ENCODE peak calls at places on chromosomes 13 and 19, in ten cellular contexts. C, T, G, P, Z, L, Q, I, D and S are unnamed samples.

GRCh38 chr19:4238831-4239230 is 8.0 kb upstream of the YJU2 start:
- DNase-seq in P (no peak), Q (no peak), C (no peak), Z (no peak), I (no peak), T (no peak), G (no peak), L (no peak), D (no peak), S (no peak)

GRCh38 chr19:47461876-47462275 is 9.8 kb downstream of the SLC8A2 start:
- DNase-seq in G (no peak), T (no peak), I (no peak), Q (no peak), Z (no peak), P (no peak), D (no peak), C (no peak), L (no peak), S (no peak)

GRCh38 chr13:113275387-113275786 is 21.7 kb upstream of the LAMP1 start:
- DNase-seq in I (peak), P (peak), Z (peak), G (peak), T (peak), Q (peak), L (peak), C (peak), D (peak), S (no peak)

GRCh38 chr13:97279913-97280312 is 57.8 kb downstream of the MBNL2 start:
- DNase-seq in C (no peak), Z (peak), L (no peak), T (no peak), I (no peak), G (no peak), P (no peak), D (no peak), Q (no peak), S (no peak)

GRCh38 chr13:33721719-33722118 is 96.2 kb upstream of the RFC3 start:
- DNase-seq in D (no peak), T (no peak), I (no peak), C (no peak), G (no peak), L (no peak), Z (peak), P (no peak), Q (no peak), S (no peak)

GRCh38 chr19:46610851-46611770 is 10.0 kb downstream of the CALM3 start:
- DNase-seq in G (peak), T (no peak), D (peak), I (no peak), L (no peak), C (peak), Z (no peak), Q (no peak), P (peak), S (peak)

GRCh38 chr19:50858896-50859295 is 4.2 kb downstream of the KLK3 start:
- DNase-seq in L (no peak), Q (no peak), D (peak), P (no peak), G (no peak), I (no peak), T (no peak), C (no peak), Z (no peak), S (no peak)

GRCh38 chr19:10979950-10980349 is 19.1 kb downstream of the SMARCA4 start:
- DNase-seq in G (no peak), P (no peak), D (no peak), T (peak), Z (no peak), Q (no peak), I (no peak), C (no peak), L (no peak), S (no peak)

GRCh38 chr13:110008816-110009215 is 222.4 kb upstream of the IRS2 start:
- DNase-seq in T (no peak), Q (no peak), I (no peak), L (no peak), P (no peak), C (no peak), Z (no peak), G (no peak), D (no peak), S (no peak)

GRCh38 chr19:40627486-40628279 is 26.5 kb downstream of the LTBP4 start:
- DNase-seq in T (no peak), L (no peak), G (no peak), P (no peak), C (no peak), Q (no peak), Z (no peak), D (peak), I (no peak), S (no peak)

GRCh38 chr19:44570984-44571684 is 41.7 kb upstream of the CEACAM20 start:
- DNase-seq in D (peak), I (peak), L (peak), G (no peak), Q (peak), Z (peak), P (no peak), T (peak), C (peak), S (no peak)

GRCh38 chr19:41377977-41378707 is 1.8 kb downstream of the TMEM91 start:
- DNase-seq in G (no peak), P (peak), T (peak), L (peak), Q (no peak), D (peak), Z (no peak), C (no peak), I (peak), S (no peak)

GRCh38 chr19:49766938-49767315 is at the start of gene AP2A1:
- DNase-seq in L (no peak), Z (no peak), G (no peak), Q (no peak), T (no peak), P (no peak), C (no peak), D (no peak), I (no peak), S (peak)

GRCh38 chr19:54418030-54418929 is 3.0 kb downstream of the TTYH1 start:
- DNase-seq in T (peak), I (no peak), L (peak), D (no peak), Z (peak), Q (no peak), G (no peak), C (no peak), P (no peak), S (no peak)

GRCh38 chr19:12156254-12157058 is at the start of gene ZNF625:
- DNase-seq in T (peak), P (peak), C (peak), I (peak), D (peak), G (peak), Q (peak), L (peak), Z (peak), S (peak)

GRCh38 chr19:4584670-4585460 is 25.4 kb upstream of the SEMA6B start:
- DNase-seq in Q (no peak), D (peak), I (peak), P (no peak), L (peak), T (no peak), C (no peak), Z (no peak), G (no peak), S (no peak)

GRCh38 chr19:30719991-30720329 is 347.8 kb downstream of the ZNF536 start:
- DNase-seq in G (no peak), L (no peak), P (no peak), Z (no peak), I (no peak), C (peak), Q (no peak), T (no peak), D (peak), S (no peak)

GRCh38 chr19:58317481-58318072 is 9.2 kb upstream of the ZSCAN22 start:
- DNase-seq in P (no peak), L (peak), C (no peak), G (no peak), D (no peak), T (no peak), I (peak), Q (no peak), Z (peak), S (no peak)

GRCh38 chr19:29375429-29376093 is 150.2 kb upstream of the VSTM2B start:
- DNase-seq in C (no peak), Q (no peak), L (no peak), I (no peak), D (no peak), G (no peak), T (no peak), Z (no peak), P (no peak), S (no peak)

GRCh38 chr19:46426506-46427162 is 2.1 kb downstream of the PNMA8C start:
- DNase-seq in G (peak), C (peak), D (peak), I (peak), T (no peak), Z (peak), Q (peak), P (peak), L (peak), S (no peak)

GRCh38 chr19:12133069-12133468 is 7.1 kb downstream of the ZNF20 start:
- DNase-seq in T (no peak), P (no peak), Z (peak), G (no peak), L (no peak), I (no peak), D (no peak), Q (no peak), C (no peak), S (no peak)

GRCh38 chr19:57351867-57352266 is 796 bp downstream of the ZNF304 start:
- DNase-seq in I (no peak), C (no peak), Q (no peak), T (no peak), Z (no peak), D (no peak), P (no peak), G (no peak), L (peak), S (no peak)

GRCh38 chr13:77829963-77830362 is 88.7 kb downstream of the EDNRB start:
- DNase-seq in Q (no peak), L (no peak), Z (no peak), G (no peak), C (no peak), D (no peak), P (no peak), I (no peak), T (no peak), S (no peak)

GRCh38 chr13:113486698-113487097 is 3.8 kb downstream of the DCUN1D2 start:
- DNase-seq in C (no peak), Z (no peak), T (no peak), P (no peak), G (no peak), Q (no peak), L (no peak), I (no peak), D (no peak), S (no peak)

GRCh38 chr13:27006519-27007161 is 165.0 kb downstream of the USP12 start:
- DNase-seq in T (no peak), C (peak), Q (no peak), I (no peak), Z (peak), L (peak), D (peak), G (peak), P (no peak), S (no peak)

GRCh38 chr13:98822238-98822606 is 69.8 kb upstream of the SLC15A1 start:
- DNase-seq in Z (peak), C (peak), G (no peak), Q (no peak), T (no peak), D (no peak), I (no peak), L (no peak), P (no peak), S (no peak)

GRCh38 chr13:44197791-44198770 is 175.5 kb upstream of the SERP2 start:
- DNase-seq in C (no peak), G (no peak), D (no peak), I (no peak), P (no peak), Q (no peak), T (peak), L (no peak), Z (peak), S (no peak)

GRCh38 chr13:51590966-51591627 is 6.8 kb downstream of the WDFY2 start:
- DNase-seq in Q (peak), Z (peak), P (no peak), C (peak), D (no peak), I (no peak), G (no peak), L (no peak), T (no peak), S (no peak)

GRCh38 chr19:16323532-16323931 is 1.1 kb upstream of the KLF2 start:
- DNase-seq in Q (no peak), G (no peak), D (no peak), L (no peak), Z (no peak), P (no peak), T (no peak), C (no peak), I (no peak), S (no peak)

DNA sequence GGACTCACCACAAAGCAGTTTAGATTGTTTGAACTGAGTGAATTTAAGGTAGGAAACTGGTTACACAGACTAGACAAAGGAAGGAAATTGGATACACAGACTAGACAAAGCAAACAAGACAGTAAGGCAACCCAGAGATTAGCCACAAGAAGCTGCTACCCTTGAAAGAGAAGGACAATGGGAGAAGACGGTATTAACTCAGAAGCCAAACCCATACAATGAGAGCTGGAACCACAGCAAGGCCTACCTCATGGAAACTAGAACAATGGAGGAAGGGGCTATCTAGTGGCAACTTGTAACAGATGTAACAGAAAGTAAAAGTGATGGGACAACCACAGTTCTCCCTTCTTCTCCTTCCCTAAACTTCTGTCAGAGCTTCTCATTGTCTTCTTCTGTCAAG is 410.9 kb upstream of the SPRY2 start:
- DNase-seq in P (no peak), Q (no peak), Z (no peak), L (peak), C (no peak), G (no peak), T (no peak), D (no peak), I (no peak), S (no peak)
- TF ChIP-seq CTCF in P (no peak), Q (no peak), Z (no peak), L (no peak), C (no peak), G (no peak), T (no peak), D (no peak), I (no peak), S (no peak)

DNA sequence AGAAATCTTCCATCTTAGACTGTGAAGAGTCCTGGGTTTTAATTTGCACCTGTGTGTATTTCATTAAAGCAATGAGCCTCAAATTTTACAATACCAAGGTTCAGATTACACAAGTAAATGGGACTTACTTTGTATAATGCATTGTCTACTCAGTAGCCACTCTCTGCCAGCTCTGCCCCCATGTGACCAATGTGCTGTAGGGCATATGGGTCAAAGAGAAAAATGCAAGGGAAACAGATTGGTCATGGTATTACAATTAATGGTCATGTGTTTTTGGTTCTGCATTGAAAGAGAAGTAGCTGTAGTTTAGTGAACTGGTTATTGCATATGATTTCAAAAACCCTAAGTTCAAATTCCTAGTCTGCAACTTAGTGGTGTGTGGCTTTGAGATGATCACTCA is 545.5 kb downstream of the SUCLA2 start:
- DNase-seq in G (no peak), T (no peak), Q (no peak), C (no peak), Z (no peak), D (peak), I (no peak), P (no peak), L (no peak), S (no peak)
- TF ChIP-seq CTCF in G (no peak), T (peak), Q (peak), C (no peak), Z (peak), D (no peak), I (no peak), P (no peak), L (peak), S (peak)

DNA sequence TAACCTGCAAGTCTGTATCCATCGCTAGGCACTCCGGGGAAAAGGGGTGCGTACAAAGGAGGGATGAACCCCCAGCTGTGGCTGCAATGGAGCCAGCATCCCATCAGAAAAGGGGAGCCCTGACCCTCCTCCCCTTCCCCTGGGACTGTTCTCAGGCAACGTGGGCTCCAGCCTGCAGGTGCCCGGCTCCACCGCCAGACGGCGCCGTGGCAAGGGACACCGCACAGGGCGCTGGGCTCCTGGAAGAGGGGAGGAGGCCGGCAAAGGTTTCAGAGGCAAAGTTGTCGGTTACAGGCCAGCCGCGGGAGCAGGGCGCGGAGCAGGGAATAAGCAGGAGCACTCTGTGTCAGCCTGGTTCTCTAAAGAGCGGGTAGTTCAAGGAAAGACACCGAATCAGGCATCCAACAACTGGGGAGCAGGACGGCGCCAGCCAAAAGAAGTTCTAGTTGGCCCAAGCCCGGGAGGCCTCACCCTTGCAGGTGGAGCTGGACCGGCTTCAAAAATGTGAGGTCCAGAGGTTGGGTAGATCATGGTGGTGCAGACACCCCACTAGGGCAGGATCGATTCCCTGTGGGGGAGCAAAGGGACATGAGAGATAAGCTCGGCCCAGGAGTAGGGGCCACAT is 53.0 kb upstream of the ATP12A start:
- DNase-seq in L (peak), Z (peak), T (no peak), C (peak), P (no peak), Q (no peak), G (no peak), D (peak), I (peak), S (no peak)
- TF ChIP-seq CTCF in L (peak), Z (peak), T (peak), C (peak), P (no peak), Q (peak), G (peak), D (peak), I (peak), S (peak)

DNA sequence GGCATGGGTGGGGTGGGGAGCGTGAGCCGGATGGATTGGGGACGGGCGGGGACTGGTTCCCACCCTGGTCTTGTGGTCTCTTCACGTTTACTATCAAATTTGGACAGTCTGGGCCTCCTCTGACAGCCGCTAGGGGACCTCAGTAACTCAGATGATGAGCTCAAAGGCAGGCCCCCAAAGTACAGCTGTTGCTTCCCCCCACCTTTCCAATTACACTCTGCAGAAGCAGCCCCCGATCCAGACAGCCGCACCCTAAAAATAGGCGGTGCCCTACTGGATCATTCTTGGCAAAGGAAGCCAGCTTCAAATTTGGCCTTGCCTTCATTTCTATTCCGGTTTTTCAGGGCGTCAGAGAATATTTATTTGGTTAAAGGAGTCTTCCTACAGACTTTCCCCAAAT is 1.9 kb upstream of the FOXO1 start:
- DNase-seq in C (no peak), I (peak), T (peak), Q (no peak), Z (no peak), L (peak), G (no peak), P (peak), D (peak), S (no peak)
- TF ChIP-seq CTCF in C (no peak), I (peak), T (peak), Q (peak), Z (peak), L (peak), G (peak), P (no peak), D (peak), S (peak)

GRCh38 chr19:55912916-55913315 is 19.2 kb downstream of the NLRP13 start:
- DNase-seq in C (no peak), D (no peak), P (no peak), Z (no peak), T (no peak), I (no peak), G (no peak), L (no peak), Q (no peak), S (no peak)

GRCh38 chr19:55909801-55910200 is 22.3 kb downstream of the NLRP13 start:
- DNase-seq in P (no peak), L (no peak), D (no peak), Z (no peak), I (no peak), Q (no peak), G (no peak), C (no peak), T (no peak), S (no peak)

GRCh38 chr19:55913643-55914268 is 18.4 kb downstream of the NLRP13 start:
- DNase-seq in P (no peak), C (no peak), I (no peak), G (no peak), L (no peak), D (no peak), Z (no peak), T (no peak), Q (no peak), S (no peak)
- TF ChIP-seq CTCF in P (no peak), C (no peak), I (no peak), G (peak), L (no peak), D (no peak), Z (peak), T (peak), Q (no peak), S (no peak)

DNA sequence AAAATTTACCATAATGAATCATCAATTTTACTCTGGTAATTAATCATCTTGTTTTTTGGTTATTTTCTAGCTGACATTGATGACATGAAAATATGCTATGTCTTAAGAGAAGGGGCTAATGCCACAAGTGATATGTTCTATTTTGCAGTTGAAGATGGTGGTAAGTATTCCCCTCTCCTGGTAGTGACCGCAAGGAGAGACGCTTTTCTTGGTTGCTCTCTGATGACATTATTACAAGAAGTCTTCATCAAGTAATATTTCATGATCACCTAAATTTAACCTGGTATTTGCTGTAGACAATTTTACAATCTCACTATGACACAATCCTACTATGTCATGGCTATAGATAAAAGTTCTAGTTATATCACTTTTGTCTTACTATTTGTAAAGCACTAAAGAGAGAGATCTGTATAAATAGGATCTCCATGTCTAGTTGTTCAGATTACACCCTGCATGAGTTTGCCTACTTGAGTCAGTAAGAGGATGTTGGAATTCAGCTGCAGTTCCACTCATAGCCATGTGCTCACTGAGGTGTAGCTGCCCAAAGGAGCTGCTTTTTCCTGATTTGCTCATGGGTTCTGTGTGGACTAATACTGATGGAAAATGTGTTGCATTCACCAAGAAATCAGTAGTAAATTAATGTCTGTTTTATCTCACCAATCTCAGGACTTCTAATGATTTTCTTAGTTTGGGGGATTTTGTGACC is 10.9 kb downstream of the FREM2 start:
- DNase-seq in L (peak), C (no peak), G (no peak), Q (no peak), I (peak), D (no peak), Z (no peak), T (no peak), P (no peak), S (no peak)
- TF ChIP-seq CTCF in L (no peak), C (no peak), G (no peak), Q (no peak), I (no peak), D (no peak), Z (no peak), T (no peak), P (no peak), S (peak)

GRCh38 chr19:38006361-38007045 is 99.5 kb downstream of the SIPA1L3 start:
- DNase-seq in T (no peak), P (no peak), C (no peak), G (no peak), I (no peak), D (no peak), Z (no peak), L (no peak), Q (no peak), S (no peak)
- TF ChIP-seq CTCF in T (no peak), P (no peak), C (no peak), G (no peak), I (no peak), D (no peak), Z (no peak), L (no peak), Q (no peak), S (no peak)